ENCODE peak calls at places on chromosome 2, in four cellular contexts. One of them, this sample, is unnamed.

GRCh38 chr2:24972315-24972958 is 682 bp upstream of the DNAJC27 start:
- DNase-seq in GM12878: peak
- DNase-seq in K562: peak
- DNase-seq in HepG2: peak
- DNase-seq in this sample: peak

GRCh38 chr2:203534486-203535077 is 519 bp downstream of the RAPH1 start:
- DNase-seq in HepG2: peak
- DNase-seq in K562: peak
- DNase-seq in GM12878: no peak
- DNase-seq in this sample: no peak

GRCh38 chr2:39719317-39719716 is 53.6 kb downstream of the TMEM178A start:
- DNase-seq in HepG2: no peak
- DNase-seq in K562: no peak
- DNase-seq in GM12878: no peak
- DNase-seq in this sample: no peak

GRCh38 chr2:161090401-161090800 is 69.8 kb upstream of the TANK start:
- DNase-seq in K562: no peak
- DNase-seq in HepG2: no peak
- DNase-seq in GM12878: no peak
- DNase-seq in this sample: peak

GRCh38 chr2:100831158-100831715 is 11.3 kb downstream of the NPAS2 start:
- DNase-seq in HepG2: no peak
- DNase-seq in K562: no peak
- DNase-seq in GM12878: no peak
- DNase-seq in this sample: no peak

GRCh38 chr2:143545643-143546275 is 416.5 kb downstream of the ARHGAP15 start:
- DNase-seq in K562: no peak
- DNase-seq in HepG2: no peak
- DNase-seq in GM12878: no peak
- DNase-seq in this sample: no peak

GRCh38 chr2:224658776-224659175 is 57.4 kb downstream of the CCDC195 start:
- DNase-seq in K562: no peak
- DNase-seq in HepG2: no peak
- DNase-seq in GM12878: no peak
- DNase-seq in this sample: no peak

GRCh38 chr2:102130651-102130991 is 11.9 kb upstream of the IL1R1 start:
- DNase-seq in GM12878: no peak
- DNase-seq in K562: no peak
- DNase-seq in HepG2: no peak
- DNase-seq in this sample: no peak

DNA sequence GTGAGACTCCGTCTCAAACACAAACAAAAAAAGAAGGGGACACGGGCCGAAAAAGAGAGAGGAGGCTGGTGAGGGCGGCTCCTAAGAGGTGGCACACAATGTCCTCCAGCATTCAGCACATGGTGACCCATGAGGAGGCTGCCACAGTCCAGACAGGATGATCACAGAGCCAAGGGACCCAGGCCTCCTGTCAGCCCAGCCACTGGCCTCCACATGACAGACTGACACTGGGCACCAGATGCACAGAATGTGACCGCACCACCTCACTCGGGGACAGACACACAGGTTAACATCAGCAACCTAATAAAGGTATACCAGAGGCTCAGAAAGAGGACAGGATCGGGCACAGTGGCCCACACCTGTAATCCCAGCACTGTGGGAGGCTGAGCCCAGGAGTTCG is 21.0 kb downstream of the PASK start:
- DNase-seq in GM12878: no peak
- DNase-seq in HepG2: no peak
- DNase-seq in K562: no peak
- DNase-seq in this sample: no peak
- H3K27ac ChIP-seq in GM12878: peak
- H3K27ac ChIP-seq in HepG2: no peak
- H3K27ac ChIP-seq in K562: no peak
- H3K27ac ChIP-seq in this sample: no peak

GRCh38 chr2:98433363-98433964 is 11.2 kb upstream of the INPP4A start:
- DNase-seq in K562: no peak
- DNase-seq in HepG2: no peak
- DNase-seq in GM12878: no peak
- DNase-seq in this sample: no peak
- TF ChIP-seq MYC in K562: no peak
- TF ChIP-seq MYC in HepG2: no peak
- TF ChIP-seq MYC in GM12878: no peak
- TF ChIP-seq MYC in this sample: no peak

GRCh38 chr2:111119847-111120252 is 864 bp upstream of the BCL2L11 start:
- DNase-seq in K562: no peak
- DNase-seq in GM12878: no peak
- DNase-seq in HepG2: no peak
- DNase-seq in this sample: no peak
- TF ChIP-seq EZH2 in K562: no peak
- TF ChIP-seq EZH2 in GM12878: no peak
- TF ChIP-seq EZH2 in HepG2: no peak
- TF ChIP-seq EZH2 in this sample: no peak

GRCh38 chr2:96553176-96553956 is 16.8 kb downstream of the ARID5A start:
- DNase-seq in GM12878: no peak
- DNase-seq in K562: no peak
- DNase-seq in HepG2: no peak
- DNase-seq in this sample: no peak

GRCh38 chr2:96558061-96558460 is 21.5 kb downstream of the ARID5A start:
- DNase-seq in HepG2: no peak
- DNase-seq in K562: no peak
- DNase-seq in GM12878: no peak
- DNase-seq in this sample: no peak

GRCh38 chr2:96554293-96555145 is 18.0 kb downstream of the ARID5A start:
- DNase-seq in K562: peak
- DNase-seq in GM12878: no peak
- DNase-seq in HepG2: peak
- DNase-seq in this sample: peak

GRCh38 chr2:96555146-96555610 is 18.6 kb downstream of the ARID5A start:
- DNase-seq in HepG2: no peak
- DNase-seq in GM12878: no peak
- DNase-seq in K562: no peak
- DNase-seq in this sample: no peak

GRCh38 chr2:96556441-96557330 is 20.1 kb downstream of the ARID5A start:
- DNase-seq in K562: peak
- DNase-seq in HepG2: peak
- DNase-seq in GM12878: no peak
- DNase-seq in this sample: peak
- H3K27ac ChIP-seq in K562: no peak
- H3K27ac ChIP-seq in HepG2: peak
- H3K27ac ChIP-seq in GM12878: no peak
- H3K27ac ChIP-seq in this sample: no peak

GRCh38 chr2:128623776-128624424 is 305.2 kb upstream of the HS6ST1 start:
- DNase-seq in GM12878: peak
- DNase-seq in HepG2: no peak
- DNase-seq in K562: no peak
- DNase-seq in this sample: no peak
- TF ChIP-seq MYC in GM12878: no peak
- TF ChIP-seq MYC in HepG2: no peak
- TF ChIP-seq MYC in K562: no peak
- TF ChIP-seq MYC in this sample: no peak

GRCh38 chr2:109440507-109441156 is 173.1 kb downstream of the SEPTIN10 start:
- DNase-seq in HepG2: no peak
- DNase-seq in K562: no peak
- DNase-seq in GM12878: no peak
- DNase-seq in this sample: no peak

GRCh38 chr2:109438146-109438545 is 175.6 kb downstream of the SEPTIN10 start:
- DNase-seq in GM12878: no peak
- DNase-seq in HepG2: no peak
- DNase-seq in K562: no peak
- DNase-seq in this sample: no peak

GRCh38 chr2:109439897-109440506 is 173.8 kb downstream of the SEPTIN10 start:
- DNase-seq in K562: no peak
- DNase-seq in GM12878: no peak
- DNase-seq in HepG2: no peak
- DNase-seq in this sample: no peak

GRCh38 chr2:109438773-109439191 is 175.0 kb downstream of the SEPTIN10 start:
- DNase-seq in GM12878: no peak
- DNase-seq in HepG2: no peak
- DNase-seq in K562: no peak
- DNase-seq in this sample: no peak

GRCh38 chr2:109439315-109439714 is 174.5 kb downstream of the SEPTIN10 start:
- DNase-seq in K562: no peak
- DNase-seq in HepG2: no peak
- DNase-seq in GM12878: no peak
- DNase-seq in this sample: no peak
- TF ChIP-seq EZH2 in K562: no peak
- TF ChIP-seq EZH2 in HepG2: no peak
- TF ChIP-seq EZH2 in GM12878: no peak
- TF ChIP-seq EZH2 in this sample: no peak

GRCh38 chr2:43032248-43032893 is 194.0 kb downstream of the ZFP36L2 start:
- DNase-seq in GM12878: no peak
- DNase-seq in HepG2: no peak
- DNase-seq in K562: no peak
- DNase-seq in this sample: peak

GRCh38 chr2:43034242-43034619 is 192.2 kb downstream of the ZFP36L2 start:
- DNase-seq in K562: no peak
- DNase-seq in HepG2: no peak
- DNase-seq in GM12878: no peak
- DNase-seq in this sample: no peak

GRCh38 chr2:43031471-43032224 is 194.8 kb downstream of the ZFP36L2 start:
- DNase-seq in K562: no peak
- DNase-seq in HepG2: no peak
- DNase-seq in GM12878: no peak
- DNase-seq in this sample: no peak

GRCh38 chr2:43033466-43034241 is 192.8 kb downstream of the ZFP36L2 start:
- DNase-seq in HepG2: no peak
- DNase-seq in K562: no peak
- DNase-seq in GM12878: no peak
- DNase-seq in this sample: no peak

DNA sequence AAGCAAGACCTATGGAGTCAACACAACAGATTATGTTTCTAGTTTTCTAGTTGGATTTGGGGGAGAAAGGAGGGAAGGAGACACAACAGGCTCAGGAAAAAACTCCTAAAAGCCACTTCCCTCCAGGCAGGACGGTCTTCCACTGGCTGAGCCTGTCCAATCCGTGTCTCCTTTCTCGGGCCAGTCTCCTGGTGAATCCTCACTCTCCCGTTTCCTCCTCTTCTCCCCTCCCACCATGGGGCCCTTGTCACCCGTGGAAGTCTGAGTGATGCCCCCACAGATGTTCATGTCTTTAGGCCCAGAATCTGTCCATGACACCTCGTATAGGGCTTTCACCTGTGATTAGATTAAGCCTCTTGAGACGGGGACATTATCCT is 193.5 kb downstream of the ZFP36L2 start:
- DNase-seq in HepG2: no peak
- DNase-seq in K562: no peak
- DNase-seq in GM12878: no peak
- DNase-seq in this sample: no peak
- H3K27ac ChIP-seq in HepG2: no peak
- H3K27ac ChIP-seq in K562: no peak
- H3K27ac ChIP-seq in GM12878: no peak
- H3K27ac ChIP-seq in this sample: no peak

DNA sequence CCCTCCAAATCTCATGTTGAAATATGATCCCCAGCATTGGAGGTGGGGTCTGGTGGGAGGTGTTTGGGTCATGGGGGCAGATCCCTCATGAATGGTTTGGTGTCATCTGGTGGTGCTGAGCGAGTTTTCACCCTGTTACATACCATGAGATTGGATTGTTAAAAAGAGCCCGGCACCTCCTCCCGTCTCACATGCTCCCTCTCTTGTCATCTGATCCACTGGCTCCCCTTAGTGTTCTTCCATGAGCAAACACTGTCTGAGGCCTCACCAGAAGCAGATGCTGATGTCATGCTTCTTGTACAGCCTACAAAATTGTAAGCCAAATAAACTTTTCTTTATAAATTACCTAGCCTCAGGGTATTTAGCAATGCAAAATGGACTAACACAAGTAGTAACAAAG is 405.0 kb upstream of the SLC39A10 start:
- DNase-seq in HepG2: no peak
- DNase-seq in K562: no peak
- DNase-seq in GM12878: no peak
- DNase-seq in this sample: no peak
- TF ChIP-seq MYC in HepG2: no peak
- TF ChIP-seq MYC in K562: no peak
- TF ChIP-seq MYC in GM12878: no peak
- TF ChIP-seq MYC in this sample: no peak

GRCh38 chr2:178177066-178177679 is 17.1 kb upstream of the OSBPL6 start:
- DNase-seq in K562: no peak
- DNase-seq in GM12878: no peak
- DNase-seq in HepG2: no peak
- DNase-seq in this sample: no peak
- TF ChIP-seq EZH2 in K562: no peak
- TF ChIP-seq EZH2 in GM12878: no peak
- TF ChIP-seq EZH2 in HepG2: no peak
- TF ChIP-seq EZH2 in this sample: no peak

DNA sequence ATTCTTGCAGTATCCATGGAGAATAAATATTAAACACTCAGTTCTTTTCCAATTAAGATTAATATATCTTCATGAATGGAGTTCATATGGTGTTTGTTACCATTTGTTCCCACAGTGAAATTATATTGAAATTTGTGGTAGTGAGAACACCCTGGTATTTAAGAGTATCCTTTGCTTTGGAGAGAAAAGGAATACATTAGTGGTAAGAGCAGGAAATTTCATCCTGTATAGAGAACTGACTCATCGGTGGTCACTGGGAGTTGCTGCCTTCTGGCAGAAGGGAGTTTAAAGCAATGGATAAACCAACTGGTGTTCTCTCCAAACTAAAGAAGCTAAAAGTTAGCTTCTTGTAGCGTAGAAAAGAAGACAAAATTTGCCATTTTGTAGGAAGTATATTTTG is 107.3 kb downstream of the MYO1B start:
- DNase-seq in GM12878: no peak
- DNase-seq in K562: no peak
- DNase-seq in HepG2: no peak
- DNase-seq in this sample: peak
- H3K27ac ChIP-seq in GM12878: no peak
- H3K27ac ChIP-seq in K562: no peak
- H3K27ac ChIP-seq in HepG2: no peak
- H3K27ac ChIP-seq in this sample: no peak